ENCODE peak calls at places on chromosomes 4 and X, in six cellular contexts. N is aorta, Q is GM04504, B is islet precursor cell, M is epithelial cell of esophagus, S is tibial nerve. J is an unnamed sample.

GRCh38 chr4:107247738-107248137 is 211.6 kb upstream of the DKK2 start:
- DNase-seq in N (peak), Q (peak), B (no peak), S (no peak), M (no peak), J (no peak)

GRCh38 chrX:94058728-94059382 is 384.8 kb downstream of the FAM133A start:
- DNase-seq in B (peak), M (peak), S (no peak), Q (peak), N (no peak), J (peak)

GRCh38 chr4:78337216-78337615 is 214.4 kb upstream of the ANXA3 start:
- DNase-seq in B (no peak), S (no peak), N (no peak), M (no peak), Q (no peak), J (no peak)

GRCh38 chr4:28167411-28167810 is 1306.8 kb downstream of the STIM2 start:
- DNase-seq in B (peak), Q (no peak), M (peak), N (no peak), S (no peak), J (no peak)

GRCh38 chr4:127829014-127829413 is 46.9 kb downstream of the HSPA4L start:
- DNase-seq in Q (no peak), M (no peak), N (no peak), S (no peak), B (no peak), J (no peak)

GRCh38 chr4:71559957-71560541 is 221.2 kb downstream of the SLC4A4 start:
- DNase-seq in S (no peak), M (peak), B (no peak), Q (no peak), N (no peak), J (no peak)

GRCh38 chr4:172305698-172306097 is 492.5 kb downstream of the GALNTL6 start:
- DNase-seq in Q (no peak), M (no peak), S (no peak), B (no peak), N (no peak), J (no peak)

GRCh38 chrX:110745288-110745687 is 50.3 kb downstream of the CHRDL1 start:
- DNase-seq in M (no peak), N (no peak), S (no peak), B (no peak), Q (no peak), J (no peak)

GRCh38 chrX:16883487-16883804 is 13.3 kb upstream of the RBBP7 start:
- DNase-seq in M (no peak), S (no peak), N (no peak), B (no peak), Q (no peak), J (no peak)

GRCh38 chrX:51860679-51861078 is 32.7 kb upstream of the MAGED1 start:
- DNase-seq in S (peak), B (peak), N (no peak), M (peak), Q (no peak), J (peak)

GRCh38 chr4:112060212-112060611 is 85.0 kb upstream of the FAM241A start:
- DNase-seq in M (peak), N (no peak), B (no peak), S (no peak), Q (no peak), J (no peak)

GRCh38 chr4:155675709-155676429 is 9.2 kb downstream of the GUCY1A1 start:
- DNase-seq in S (no peak), M (peak), N (no peak), Q (no peak), B (peak), J (no peak)

GRCh38 chrX:134930501-134930900 is 60.3 kb upstream of the SMIM10 start:
- DNase-seq in N (no peak), S (no peak), B (no peak), M (no peak), Q (no peak), J (no peak)

GRCh38 chr4:155708782-155709181 is 42.1 kb downstream of the GUCY1A1 start:
- DNase-seq in Q (no peak), M (no peak), B (no peak), N (no peak), S (no peak), J (no peak)

GRCh38 chr4:144183165-144183564 is 42.6 kb upstream of the GYPA start:
- DNase-seq in B (no peak), Q (no peak), N (no peak), S (no peak), M (no peak), J (no peak)

GRCh38 chrX:136259543-136259942 is 8.3 kb upstream of the MAP7D3 start:
- DNase-seq in N (no peak), Q (no peak), B (no peak), M (peak), S (no peak), J (peak)

GRCh38 chr4:139014391-139015268 is 951 bp upstream of the NOCT start:
- DNase-seq in S (peak), Q (peak), B (peak), N (no peak), M (peak), J (no peak)

GRCh38 chr4:73832651-73833237 is 3.7 kb upstream of the CXCL6 start:
- DNase-seq in Q (no peak), M (peak), B (no peak), S (no peak), N (no peak), J (no peak)

GRCh38 chrX:12997898-12998687 is 23.2 kb downstream of the TMSB4X start:
- DNase-seq in Q (no peak), M (no peak), S (no peak), B (no peak), N (no peak), J (peak)

GRCh38 chrX:102517331-102517730 is 792 bp upstream of the TMSB15A start:
- DNase-seq in Q (no peak), B (no peak), M (peak), N (no peak), S (no peak), J (no peak)

GRCh38 chrX:19121898-19122640 is at the start of gene ADGRG2:
- DNase-seq in M (peak), N (peak), S (peak), B (no peak), Q (no peak), J (peak)